ENCODE peak calls at places on chromosomes 1 and 21, in four cellular contexts. G is left kidney, W is MCF 10A, M is iPS-NIHi11. Z is an unnamed sample.
A peak's percentile ranks its signal among the peaks of the same experiment; 100 is the strongest.

GRCh38 chr1:203200059-203200553 is 13.6 kb upstream of the CHI3L1 start:
- DNase-seq in W (peak; percentile 99), M (no peak), G (no peak), Z (no peak)

GRCh38 chr1:150111670-150112069 is 38.0 kb upstream of the PLEKHO1 start:
- DNase-seq in M (no peak), G (no peak), W (no peak), Z (no peak)

GRCh38 chr1:157490337-157491165 is 61.8 kb downstream of the FCRL5 start:
- DNase-seq in W (peak; percentile 80), G (peak; percentile 84), M (peak; percentile 58), Z (peak; percentile 76)

GRCh38 chr1:209326876-209327275 is 256.6 kb upstream of the CAMK1G start:
- DNase-seq in M (no peak), W (no peak), G (peak; percentile 21), Z (peak; percentile 74)

GRCh38 chr1:238647877-238648276 is 738.5 kb upstream of the CHRM3 start:
- DNase-seq in G (peak; percentile 66), W (peak; percentile 95), M (peak; percentile 80), Z (no peak)

GRCh38 chr21:35212393-35213127 is 163.5 kb upstream of the RUNX1 start:
- DNase-seq in G (no peak), W (no peak), M (no peak), Z (no peak)

GRCh38 chr1:227424948-227425347 is 106.7 kb upstream of the CDC42BPA start:
- DNase-seq in G (no peak), M (no peak), W (no peak), Z (no peak)

GRCh38 chr1:230277201-230277771 is 148.8 kb downstream of the PGBD5 start:
- DNase-seq in G (peak; percentile 37), W (no peak), M (peak; percentile 89), Z (no peak)

GRCh38 chr1:204151562-204152309 is at the start of gene ETNK2:
- DNase-seq in W (peak; percentile 36), M (peak; percentile 95), G (peak; percentile 87), Z (peak; percentile 75)

GRCh38 chr1:206784471-206784903 is 12.2 kb upstream of the IL10 start:
- DNase-seq in M (no peak), W (no peak), G (no peak), Z (no peak)

GRCh38 chr1:42692461-42692860 is 10.2 kb downstream of the YBX1 start:
- DNase-seq in M (no peak), G (peak; percentile 22), W (no peak), Z (no peak)

GRCh38 chr1:56435434-56436337 is 143.7 kb downstream of the PLPP3 start:
- DNase-seq in M (peak; percentile 43), G (peak; percentile 59), W (no peak), Z (no peak)

GRCh38 chr1:213231795-213232231 is 180.8 kb downstream of the RPS6KC1 start:
- DNase-seq in G (peak; percentile 16), W (no peak), M (peak; percentile 58), Z (peak; percentile 87)

Z was measured in BE2C.